ENCODE peak calls at places on chromosomes 2 and 18, in eight cellular contexts. I is GM12864, U is foreskin fibroblast, G is neural progenitor cell, M is WERI-Rb-1, J is dorsolateral prefrontal cortex, H is hepatocyte, A is fibroblast of pulmonary artery. Y is an unnamed sample.

GRCh38 chr18:10559566-10560456 is 34.0 kb downstream of the NAPG start:
- DNase-seq in A (no peak), I (peak), U (peak), H (no peak), J (no peak), M (peak), G (no peak), Y (no peak)

GRCh38 chr18:60987963-60988362 is 345.3 kb upstream of the CDH20 start:
- DNase-seq in I (no peak), H (no peak), M (no peak), A (peak), J (no peak), G (no peak), U (no peak), Y (no peak)

GRCh38 chr2:149860276-149860921 is 272.8 kb upstream of the MMADHC start:
- DNase-seq in M (no peak), J (no peak), I (no peak), G (no peak), U (peak), A (peak), H (no peak), Y (peak)

GRCh38 chr18:3790702-3791101 is 340.7 kb downstream of the TGIF1 start:
- DNase-seq in J (no peak), H (no peak), U (no peak), M (no peak), G (no peak), A (peak), I (no peak), Y (no peak)

GRCh38 chr2:150690870-150691269 is 203.4 kb upstream of the RND3 start:
- DNase-seq in A (peak), H (no peak), M (no peak), J (no peak), I (no peak), U (peak), G (no peak), Y (no peak)

GRCh38 chr2:239916205-239917127 is 108.7 kb downstream of the NDUFA10 start:
- DNase-seq in I (no peak), M (no peak), J (no peak), A (no peak), H (no peak), U (no peak), G (no peak), Y (no peak)

GRCh38 chr2:222178450-222178849 is 120.3 kb downstream of the PAX3 start:
- DNase-seq in G (no peak), M (no peak), I (no peak), J (no peak), U (no peak), A (no peak), H (no peak), Y (no peak)

GRCh38 chr2:60880633-60880987 is 764 bp upstream of the REL start:
- DNase-seq in U (peak), A (no peak), M (no peak), I (no peak), J (no peak), G (no peak), H (no peak), Y (no peak)

GRCh38 chr2:127348421-127349000 is 39.3 kb downstream of the MAP3K2 start:
- DNase-seq in M (no peak), A (peak), U (peak), I (no peak), H (no peak), J (no peak), G (no peak), Y (no peak)

GRCh38 chr2:74004212-74005182 is 19.8 kb downstream of the TET3 start:
- DNase-seq in G (no peak), H (no peak), I (no peak), J (peak), M (peak), A (no peak), U (no peak), Y (no peak)

GRCh38 chr18:8705280-8705940 is at the start of gene MTCL1:
- DNase-seq in G (peak), A (peak), U (peak), I (no peak), M (peak), J (peak), H (no peak), Y (peak)

GRCh38 chr18:58865714-58866113 is 1.0 kb downstream of the ZNF532 start:
- DNase-seq in I (no peak), G (no peak), J (no peak), A (no peak), H (no peak), M (no peak), U (no peak), Y (no peak)

GRCh38 chr18:513826-514530 is 13.5 kb upstream of the COLEC12 start:
- DNase-seq in H (no peak), I (no peak), M (no peak), J (no peak), U (no peak), G (no peak), A (no peak), Y (no peak)

GRCh38 chr18:9869713-9870430 is 15.9 kb upstream of the TXNDC2 start:
- DNase-seq in H (peak), M (no peak), I (peak), A (peak), J (no peak), G (no peak), U (peak), Y (no peak)

GRCh38 chr2:24852431-24853020 is 59.3 kb downstream of the CENPO start:
- DNase-seq in A (no peak), G (no peak), H (no peak), U (no peak), I (no peak), M (no peak), J (no peak), Y (no peak)

GRCh38 chr18:77501266-77501665 is 251.6 kb downstream of the GALR1 start:
- DNase-seq in U (no peak), I (no peak), G (no peak), J (no peak), H (no peak), M (peak), A (no peak), Y (no peak)

GRCh38 chr2:222375798-222376197 is 48.5 kb upstream of the SGPP2 start:
- DNase-seq in I (no peak), M (no peak), H (no peak), U (no peak), G (no peak), J (no peak), A (no peak), Y (no peak)

GRCh38 chr18:23827681-23828080 is 138.4 kb downstream of the LAMA3 start:
- DNase-seq in A (no peak), U (no peak), H (no peak), G (no peak), J (no peak), I (no peak), M (no peak), Y (no peak)

GRCh38 chr2:87996570-87996969 is 19.8 kb downstream of the RNU2-63P start:
- DNase-seq in M (no peak), G (no peak), H (peak), J (no peak), A (no peak), I (no peak), U (no peak), Y (no peak)

GRCh38 chr2:14342313-14342712 is 290.2 kb upstream of the LRATD1 start:
- DNase-seq in A (no peak), G (no peak), U (no peak), J (no peak), I (no peak), H (no peak), M (no peak), Y (no peak)

GRCh38 chr2:42047488-42048317 is at the start of gene PKDCC:
- DNase-seq in I (no peak), H (peak), G (peak), U (peak), M (peak), A (peak), J (no peak), Y (peak)

GRCh38 chr18:48806551-48807261 is 144.1 kb downstream of the SMAD7 start:
- DNase-seq in H (no peak), A (no peak), M (peak), I (no peak), U (no peak), J (no peak), G (no peak), Y (peak)

GRCh38 chr18:2968559-2968958 is 44.4 kb downstream of the LPIN2 start:
- DNase-seq in I (no peak), G (no peak), U (no peak), A (no peak), H (no peak), M (no peak), J (no peak), Y (no peak)

GRCh38 chr2:65576861-65577601 is 144.6 kb upstream of the SPRED2 start:
- DNase-seq in U (peak), I (no peak), A (peak), M (no peak), J (no peak), G (no peak), H (peak), Y (no peak)

GRCh38 chr2:11698009-11698922 is 28.3 kb upstream of the NTSR2 start:
- DNase-seq in G (no peak), H (peak), A (peak), I (no peak), U (peak), J (no peak), M (no peak), Y (peak)

GRCh38 chr2:119242276-119243119 is 18.9 kb downstream of the STEAP3 start:
- DNase-seq in A (no peak), I (no peak), U (no peak), G (no peak), J (no peak), M (no peak), H (no peak), Y (no peak)

GRCh38 chr2:241157841-241158545 is 7.7 kb downstream of the PPP1R7 start:
- DNase-seq in A (peak), J (no peak), M (no peak), G (no peak), H (no peak), I (no peak), U (peak), Y (no peak)

GRCh38 chr2:24183369-24184069 is 8.7 kb downstream of the FAM228A start:
- DNase-seq in U (no peak), M (no peak), G (no peak), H (no peak), I (no peak), A (no peak), J (no peak), Y (no peak)

GRCh38 chr2:172849519-172850217 is 114.0 kb downstream of the RAPGEF4 start:
- DNase-seq in H (no peak), A (no peak), I (no peak), M (no peak), U (no peak), J (no peak), G (no peak), Y (no peak)

GRCh38 chr2:180656455-180656847 is 324.0 kb upstream of the UBE2E3 start:
- DNase-seq in H (peak), U (peak), I (no peak), A (peak), G (no peak), J (no peak), M (no peak), Y (no peak)

GRCh38 chr18:9810994-9811393 is 74.8 kb upstream of the TXNDC2 start:
- DNase-seq in G (peak), H (no peak), I (no peak), M (peak), J (no peak), U (no peak), A (no peak), Y (no peak)

GRCh38 chr18:26555804-26556553 is 7.6 kb upstream of the KCTD1 start:
- DNase-seq in I (no peak), M (no peak), A (no peak), H (no peak), U (no peak), J (no peak), G (peak), Y (no peak)

GRCh38 chr18:55586841-55587240 is 1.2 kb downstream of the TCF4 start:
- DNase-seq in G (peak), M (no peak), I (no peak), H (peak), J (no peak), A (peak), U (peak), Y (no peak)

GRCh38 chr18:45050712-45051639 is 370.3 kb downstream of the SETBP1 start:
- DNase-seq in U (peak), M (no peak), I (no peak), H (peak), J (no peak), A (peak), G (no peak), Y (no peak)

GRCh38 chr2:10228611-10229365 is 73.9 kb upstream of the HPCAL1 start:
- DNase-seq in A (no peak), G (peak), U (no peak), M (no peak), H (peak), J (no peak), I (no peak), Y (peak)

GRCh38 chr2:98601532-98602132 is 6.7 kb downstream of the COA5 start:
- DNase-seq in U (peak), A (peak), M (peak), I (no peak), G (peak), J (peak), H (peak), Y (no peak)

GRCh38 chr18:9101730-9102390 is 639 bp upstream of the NDUFV2 start:
- DNase-seq in U (peak), G (no peak), A (peak), J (no peak), I (no peak), H (peak), M (no peak), Y (no peak)

GRCh38 chr18:69484699-69485396 is 84.2 kb downstream of the DOK6 start:
- DNase-seq in G (no peak), A (peak), M (no peak), I (no peak), H (no peak), U (no peak), J (no peak), Y (no peak)

DNA sequence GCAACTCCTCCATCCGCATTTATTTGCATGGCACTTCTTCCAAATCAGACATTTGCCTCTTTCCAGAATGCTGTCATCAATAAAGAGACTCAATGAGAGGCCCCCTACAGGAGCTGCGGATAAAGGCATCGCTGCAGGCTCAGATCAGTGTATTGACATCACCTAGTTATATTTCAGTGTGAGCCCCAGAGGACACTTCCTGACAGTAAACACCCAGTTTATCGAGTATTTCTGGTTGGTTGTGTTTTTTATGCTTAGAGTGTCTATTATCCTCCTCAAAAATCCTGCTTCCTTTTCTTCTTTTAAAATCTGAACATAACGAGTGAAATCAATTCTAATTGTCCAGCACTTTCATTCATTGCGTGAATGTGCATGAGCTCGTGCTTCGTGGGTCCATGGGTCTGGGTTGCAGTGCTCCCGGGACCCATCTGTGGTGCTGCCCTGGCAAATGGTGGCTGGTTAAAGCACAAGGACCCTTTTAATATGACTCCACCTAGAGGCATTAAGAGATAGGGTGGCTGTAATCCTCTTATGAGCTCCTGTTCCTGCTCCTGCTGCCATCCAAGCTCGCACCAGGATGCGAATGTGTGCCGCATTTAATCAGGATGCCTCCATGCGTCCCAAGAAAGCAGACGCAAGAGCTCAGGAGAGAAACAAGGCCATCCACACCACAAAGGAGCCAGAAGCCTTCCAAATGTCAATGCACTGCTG is 38.9 kb downstream of the NRP2 start:
- DNase-seq in I (no peak), M (peak), U (no peak), G (peak), J (no peak), A (no peak), H (no peak), Y (no peak)
- TF ChIP-seq CTCF in I (peak), M (peak), U (peak), G (peak), J (peak), A (peak), H (no peak), Y (no peak)

GRCh38 chr2:47907097-47907781 is 941 bp upstream of the FBXO11 start:
- DNase-seq in H (peak), J (no peak), I (no peak), U (no peak), G (peak), M (no peak), A (no peak), Y (peak)
- TF ChIP-seq CTCF in H (no peak), J (no peak), I (no peak), U (no peak), G (no peak), M (no peak), A (no peak), Y (no peak)

GRCh38 chr2:219417374-219417773 is 803 bp upstream of the DES start:
- DNase-seq in U (no peak), J (no peak), A (no peak), H (no peak), G (no peak), I (no peak), M (no peak), Y (no peak)

GRCh38 chr2:219416938-219417337 is 1.2 kb upstream of the DES start:
- DNase-seq in J (no peak), U (no peak), I (no peak), G (no peak), M (no peak), A (no peak), H (no peak), Y (no peak)

GRCh38 chr2:219414857-219415256 is 3.3 kb upstream of the DES start:
- DNase-seq in M (no peak), U (no peak), J (no peak), H (no peak), A (no peak), G (no peak), I (no peak), Y (no peak)

GRCh38 chr2:219415580-219416232 is 2.5 kb upstream of the DES start:
- DNase-seq in M (no peak), A (no peak), I (no peak), H (no peak), U (no peak), G (no peak), J (no peak), Y (no peak)

GRCh38 chr2:219416233-219416598 is 2.0 kb upstream of the DES start:
- DNase-seq in G (no peak), H (no peak), J (no peak), I (no peak), A (no peak), M (no peak), U (no peak), Y (no peak)
- TF ChIP-seq CTCF in G (no peak), H (no peak), J (no peak), I (no peak), A (no peak), M (no peak), U (no peak), Y (no peak)

DNA sequence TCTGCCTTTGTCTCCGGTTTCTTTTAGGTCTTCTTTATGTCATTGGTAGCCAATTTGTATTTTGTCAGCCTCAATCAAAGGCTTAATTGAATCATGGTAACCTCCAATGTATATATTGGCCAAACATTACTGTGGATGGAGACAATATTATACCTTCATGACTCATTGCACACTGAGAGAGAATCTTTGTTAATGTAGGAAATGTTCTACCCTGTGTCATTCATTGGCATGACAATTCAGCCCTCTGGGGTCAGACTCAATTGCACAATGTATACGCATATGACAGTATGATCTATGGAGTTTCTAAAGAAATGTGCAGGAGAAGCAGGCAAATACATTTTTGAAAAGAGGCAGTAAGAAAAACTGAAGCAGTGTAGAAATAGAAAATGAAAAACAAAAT is 162.6 kb downstream of the PDE11A start:
- DNase-seq in A (no peak), G (no peak), I (no peak), J (no peak), M (no peak), U (no peak), H (no peak), Y (no peak)
- TF ChIP-seq CTCF in A (no peak), G (no peak), I (no peak), J (no peak), M (no peak), U (no peak), H (no peak), Y (no peak)

GRCh38 chr2:1147873-1148612 is 197.4 kb downstream of the SNTG2 start:
- DNase-seq in J (no peak), H (no peak), U (no peak), A (no peak), I (no peak), M (no peak), G (no peak), Y (no peak)
- TF ChIP-seq CTCF in J (no peak), H (peak), U (no peak), A (no peak), I (no peak), M (peak), G (peak), Y (no peak)